ENCODE peak calls at places on chromosomes 1 and 21, in four cellular contexts. N is WTC11, U is K562, D is GM12878. J is an unnamed sample.

GRCh38 chr1:26190373-26190987 is at the start of gene CATSPER4:
- DNase-seq in N (peak), D (no peak), U (peak), J (peak)

GRCh38 chr1:203796223-203796747 is 862 bp downstream of the ZBED6 start:
- DNase-seq in N (no peak), U (no peak), D (peak), J (peak)

GRCh38 chr1:108951242-108951641 is 12.0 kb downstream of the CLCC1 start:
- DNase-seq in N (no peak), D (no peak), U (no peak), J (no peak)

GRCh38 chr21:42214081-42214750 is 4.7 kb upstream of the ABCG1 start:
- DNase-seq in U (no peak), N (no peak), D (no peak), J (no peak)

GRCh38 chr1:204073837-204074273 is 940 bp downstream of the SOX13 start:
- DNase-seq in N (no peak), U (no peak), D (no peak), J (no peak)

GRCh38 chr1:25556791-25557476 is 13.5 kb downstream of the LDLRAP1 start:
- DNase-seq in N (no peak), D (no peak), U (no peak), J (no peak)

GRCh38 chr1:72438270-72438669 is 155.9 kb upstream of the NEGR1 start:
- DNase-seq in U (no peak), N (no peak), D (no peak), J (no peak)

GRCh38 chr1:54278941-54279422 is 79.0 kb downstream of the MRPL37 start:
- DNase-seq in D (no peak), U (no peak), N (no peak), J (no peak)

GRCh38 chr1:107357381-107357780 is 216.5 kb downstream of the NTNG1 start:
- DNase-seq in D (no peak), N (no peak), U (no peak), J (no peak)

GRCh38 chr1:24905979-24906720 is 23.9 kb downstream of the RUNX3 start:
- DNase-seq in N (no peak), D (no peak), U (no peak), J (no peak)

DNA sequence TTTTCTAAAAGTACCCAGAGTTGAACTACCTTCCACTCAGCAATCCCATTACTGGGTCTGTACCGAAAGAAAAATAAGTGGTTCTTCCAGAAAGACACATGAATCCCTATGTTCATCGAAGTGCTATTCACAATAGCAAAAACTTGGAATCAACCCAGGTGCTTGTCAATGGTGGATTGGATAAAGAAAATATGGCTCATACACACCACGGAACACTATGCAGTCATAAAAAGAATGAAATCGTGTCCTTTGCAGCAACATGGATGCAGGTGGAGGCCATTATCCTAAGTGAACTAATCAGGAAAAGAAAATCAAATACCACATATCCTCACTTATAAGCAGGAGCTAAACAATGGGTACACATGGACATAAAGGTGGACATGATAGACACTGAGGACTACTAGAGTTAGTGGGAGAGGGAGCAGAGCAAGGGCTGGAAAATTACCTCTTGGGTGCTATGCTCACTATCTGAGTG is 32.9 kb upstream of the JUN start:
- DNase-seq in U (no peak), D (no peak), N (no peak), J (no peak)
- TF ChIP-seq NR2C2 in U (no peak), D (no peak), N (no peak), J (no peak)

GRCh38 chr1:39088658-39089057 is 62.5 kb downstream of the NDUFS5 start:
- DNase-seq in N (no peak), U (no peak), D (no peak), J (no peak)
- TF ChIP-seq NR2C2 in N (no peak), U (no peak), D (no peak), J (no peak)

DNA sequence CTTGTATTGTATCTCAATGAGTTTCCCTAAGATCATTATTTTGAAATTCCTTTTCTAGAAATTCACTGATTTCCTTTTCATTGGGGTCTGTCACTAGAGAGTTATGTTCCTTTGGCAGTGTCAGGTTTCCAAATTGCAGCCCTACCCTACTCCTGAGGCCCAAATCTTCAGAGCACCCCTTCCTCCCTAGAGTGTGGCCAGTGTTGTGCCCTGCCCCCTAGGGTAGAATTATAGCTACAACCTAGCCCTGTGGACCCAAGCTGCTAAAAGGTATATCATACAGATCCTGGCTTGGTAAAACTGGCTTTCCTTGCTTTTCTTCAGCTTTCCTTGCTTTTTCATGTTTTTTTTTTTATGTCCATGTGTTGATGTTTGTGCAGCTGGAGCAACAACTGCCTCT is 60.7 kb downstream of the DIPK1A start:
- DNase-seq in N (no peak), D (no peak), U (no peak), J (no peak)
- TF ChIP-seq NR2C2 in N (no peak), D (no peak), U (no peak), J (no peak)

GRCh38 chr21:45122432-45123132 is 48.2 kb downstream of the ADARB1 start:
- DNase-seq in U (no peak), N (no peak), D (no peak), J (no peak)
- TF ChIP-seq NR2C2 in U (no peak), N (no peak), D (no peak), J (no peak)

DNA sequence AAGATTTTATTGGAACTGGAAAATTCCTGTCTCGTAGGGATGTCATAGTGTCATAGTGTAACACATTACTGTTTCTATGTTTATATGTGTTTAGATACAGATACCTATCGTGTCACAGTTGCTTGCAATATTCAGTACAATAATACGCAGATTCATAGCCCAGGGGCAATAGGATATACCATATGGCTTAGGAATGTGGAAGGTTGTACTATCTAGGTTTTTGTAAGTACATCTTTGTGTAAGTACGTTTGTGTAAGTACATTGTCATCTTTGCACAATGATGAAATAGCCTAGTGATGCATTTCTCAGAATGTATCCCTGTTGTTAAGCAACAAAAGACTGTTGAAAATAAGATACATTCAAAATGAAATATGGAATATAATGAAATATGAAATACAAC is 68.9 kb downstream of the CAMTA1 start:
- DNase-seq in N (no peak), U (no peak), D (no peak), J (no peak)
- TF ChIP-seq NR2C2 in N (no peak), U (no peak), D (no peak), J (no peak)

GRCh38 chr1:199789141-199789540 is 238.4 kb upstream of the NR5A2 start:
- DNase-seq in U (no peak), N (no peak), D (no peak), J (no peak)

GRCh38 chr1:199780091-199780490 is 247.4 kb upstream of the NR5A2 start:
- DNase-seq in D (no peak), N (no peak), U (no peak), J (no peak)

GRCh38 chr1:199780948-199781347 is 246.6 kb upstream of the NR5A2 start:
- DNase-seq in U (no peak), N (no peak), D (no peak), J (no peak)

GRCh38 chr1:199786695-199787094 is 240.8 kb upstream of the NR5A2 start:
- DNase-seq in N (no peak), D (no peak), U (no peak), J (no peak)

GRCh38 chr1:199784127-199784526 is 243.4 kb upstream of the NR5A2 start:
- DNase-seq in N (no peak), D (no peak), U (no peak), J (no peak)
- TF ChIP-seq NR2C2 in N (no peak), D (no peak), U (no peak), J (no peak)

GRCh38 chr21:46156678-46157077 is 1.3 kb upstream of the FTCD start:
- DNase-seq in N (no peak), U (no peak), D (no peak), J (no peak)
- TF ChIP-seq NR2C2 in N (no peak), U (no peak), D (no peak), J (no peak)

GRCh38 chr21:26964379-26964778 is 2.5 kb downstream of the ADAMTS5 start:
- DNase-seq in U (no peak), D (no peak), N (peak), J (no peak)
- TF ChIP-seq NR2C2 in U (no peak), D (no peak), N (no peak), J (no peak)

GRCh38 chr1:200226969-200227303 is 182.9 kb downstream of the ZNF281 start:
- DNase-seq in U (no peak), N (no peak), D (no peak), J (no peak)
- TF ChIP-seq NR2C2 in U (no peak), N (no peak), D (no peak), J (no peak)